ENCODE peak calls at places on chromosomes 2 and 18, in ten cellular contexts. One of them, this sample, is unnamed.

GRCh38 chr2:45154606-45155155 is 145.4 kb upstream of the SIX2 start:
- DNase-seq in DND-41: no peak
- DNase-seq in HL-60: no peak
- DNase-seq in stimulated activated CD8-positive, alpha-beta memory T cell treated with anti-CD3 and anti-CD28 coated beads, Interleukin-7, amount 100 ng/mL, for 1 hour: no peak
- DNase-seq in IMR-90: no peak
- DNase-seq in H9: no peak
- DNase-seq in EL: no peak
- DNase-seq in HAP-1: no peak
- DNase-seq in omental fat pad: no peak
- DNase-seq in mesenteric fat pad: no peak
- DNase-seq in this sample: no peak

GRCh38 chr2:216139884-216140283 is 30.7 kb downstream of the XRCC5 start:
- DNase-seq in DND-41: no peak
- DNase-seq in HL-60: peak
- DNase-seq in stimulated activated CD8-positive, alpha-beta memory T cell treated with anti-CD3 and anti-CD28 coated beads, Interleukin-7, amount 100 ng/mL, for 1 hour: no peak
- DNase-seq in IMR-90: no peak
- DNase-seq in H9: peak
- DNase-seq in EL: no peak
- DNase-seq in HAP-1: no peak
- DNase-seq in omental fat pad: no peak
- DNase-seq in mesenteric fat pad: no peak
- DNase-seq in this sample: peak

GRCh38 chr2:206721216-206721920 is 3.2 kb upstream of the DYTN start:
- DNase-seq in DND-41: no peak
- DNase-seq in HL-60: no peak
- DNase-seq in stimulated activated CD8-positive, alpha-beta memory T cell treated with anti-CD3 and anti-CD28 coated beads, Interleukin-7, amount 100 ng/mL, for 1 hour: no peak
- DNase-seq in IMR-90: no peak
- DNase-seq in H9: no peak
- DNase-seq in EL: no peak
- DNase-seq in HAP-1: no peak
- DNase-seq in omental fat pad: no peak
- DNase-seq in mesenteric fat pad: no peak
- DNase-seq in this sample: no peak

GRCh38 chr2:60633615-60634014 is 80.2 kb upstream of the BCL11A start:
- DNase-seq in DND-41: no peak
- DNase-seq in HL-60: no peak
- DNase-seq in stimulated activated CD8-positive, alpha-beta memory T cell treated with anti-CD3 and anti-CD28 coated beads, Interleukin-7, amount 100 ng/mL, for 1 hour: no peak
- DNase-seq in IMR-90: no peak
- DNase-seq in H9: no peak
- DNase-seq in EL: no peak
- DNase-seq in HAP-1: no peak
- DNase-seq in omental fat pad: no peak
- DNase-seq in mesenteric fat pad: no peak
- DNase-seq in this sample: no peak

GRCh38 chr2:129827251-129827894 is 152.1 kb upstream of the RAB6C start:
- DNase-seq in DND-41: no peak
- DNase-seq in HL-60: no peak
- DNase-seq in stimulated activated CD8-positive, alpha-beta memory T cell treated with anti-CD3 and anti-CD28 coated beads, Interleukin-7, amount 100 ng/mL, for 1 hour: no peak
- DNase-seq in IMR-90: no peak
- DNase-seq in H9: peak
- DNase-seq in EL: no peak
- DNase-seq in HAP-1: no peak
- DNase-seq in omental fat pad: no peak
- DNase-seq in mesenteric fat pad: no peak
- DNase-seq in this sample: no peak

GRCh38 chr2:163723352-163723751 is 12.5 kb downstream of the FIGN start:
- DNase-seq in DND-41: no peak
- DNase-seq in HL-60: no peak
- DNase-seq in stimulated activated CD8-positive, alpha-beta memory T cell treated with anti-CD3 and anti-CD28 coated beads, Interleukin-7, amount 100 ng/mL, for 1 hour: no peak
- DNase-seq in IMR-90: no peak
- DNase-seq in H9: no peak
- DNase-seq in EL: no peak
- DNase-seq in HAP-1: no peak
- DNase-seq in omental fat pad: no peak
- DNase-seq in mesenteric fat pad: no peak
- DNase-seq in this sample: no peak

GRCh38 chr2:99772766-99773331 is 283.0 kb upstream of the REV1 start:
- DNase-seq in DND-41: no peak
- DNase-seq in HL-60: peak
- DNase-seq in stimulated activated CD8-positive, alpha-beta memory T cell treated with anti-CD3 and anti-CD28 coated beads, Interleukin-7, amount 100 ng/mL, for 1 hour: no peak
- DNase-seq in IMR-90: no peak
- DNase-seq in H9: no peak
- DNase-seq in EL: no peak
- DNase-seq in HAP-1: no peak
- DNase-seq in omental fat pad: no peak
- DNase-seq in mesenteric fat pad: no peak
- DNase-seq in this sample: no peak

GRCh38 chr2:174699993-174700766 is 64.1 kb downstream of the CHRNA1 start:
- DNase-seq in DND-41: peak
- DNase-seq in HL-60: peak
- DNase-seq in stimulated activated CD8-positive, alpha-beta memory T cell treated with anti-CD3 and anti-CD28 coated beads, Interleukin-7, amount 100 ng/mL, for 1 hour: no peak
- DNase-seq in IMR-90: peak
- DNase-seq in H9: no peak
- DNase-seq in EL: peak
- DNase-seq in HAP-1: peak
- DNase-seq in omental fat pad: no peak
- DNase-seq in mesenteric fat pad: no peak
- DNase-seq in this sample: peak

GRCh38 chr18:34659579-34660517 is 50.2 kb upstream of the DTNA start:
- DNase-seq in DND-41: no peak
- DNase-seq in HL-60: peak
- DNase-seq in stimulated activated CD8-positive, alpha-beta memory T cell treated with anti-CD3 and anti-CD28 coated beads, Interleukin-7, amount 100 ng/mL, for 1 hour: no peak
- DNase-seq in IMR-90: peak
- DNase-seq in H9: peak
- DNase-seq in EL: peak
- DNase-seq in HAP-1: peak
- DNase-seq in omental fat pad: peak
- DNase-seq in mesenteric fat pad: no peak
- DNase-seq in this sample: peak

GRCh38 chr2:99488999-99489757 is 639 bp downstream of the REV1 start:
- DNase-seq in DND-41: peak
- DNase-seq in HL-60: peak
- DNase-seq in stimulated activated CD8-positive, alpha-beta memory T cell treated with anti-CD3 and anti-CD28 coated beads, Interleukin-7, amount 100 ng/mL, for 1 hour: peak
- DNase-seq in IMR-90: peak
- DNase-seq in H9: peak
- DNase-seq in EL: peak
- DNase-seq in HAP-1: peak
- DNase-seq in omental fat pad: peak
- DNase-seq in mesenteric fat pad: peak
- DNase-seq in this sample: no peak

GRCh38 chr2:11224887-11225286 is 69.6 kb downstream of the SLC66A3 start:
- DNase-seq in DND-41: no peak
- DNase-seq in HL-60: peak
- DNase-seq in stimulated activated CD8-positive, alpha-beta memory T cell treated with anti-CD3 and anti-CD28 coated beads, Interleukin-7, amount 100 ng/mL, for 1 hour: no peak
- DNase-seq in IMR-90: no peak
- DNase-seq in H9: no peak
- DNase-seq in EL: no peak
- DNase-seq in HAP-1: no peak
- DNase-seq in omental fat pad: no peak
- DNase-seq in mesenteric fat pad: no peak
- DNase-seq in this sample: no peak

GRCh38 chr2:20428717-20429490 is 18.0 kb upstream of the RHOB start:
- DNase-seq in DND-41: no peak
- DNase-seq in HL-60: no peak
- DNase-seq in stimulated activated CD8-positive, alpha-beta memory T cell treated with anti-CD3 and anti-CD28 coated beads, Interleukin-7, amount 100 ng/mL, for 1 hour: no peak
- DNase-seq in IMR-90: no peak
- DNase-seq in H9: no peak
- DNase-seq in EL: no peak
- DNase-seq in HAP-1: no peak
- DNase-seq in omental fat pad: no peak
- DNase-seq in mesenteric fat pad: peak
- DNase-seq in this sample: no peak

GRCh38 chr2:44267269-44268258 is 7.7 kb upstream of the SLC3A1 start:
- DNase-seq in DND-41: no peak
- DNase-seq in HL-60: no peak
- DNase-seq in stimulated activated CD8-positive, alpha-beta memory T cell treated with anti-CD3 and anti-CD28 coated beads, Interleukin-7, amount 100 ng/mL, for 1 hour: no peak
- DNase-seq in IMR-90: no peak
- DNase-seq in H9: no peak
- DNase-seq in EL: peak
- DNase-seq in HAP-1: no peak
- DNase-seq in omental fat pad: no peak
- DNase-seq in mesenteric fat pad: no peak
- DNase-seq in this sample: no peak

GRCh38 chr2:227324671-227325055 is 388 bp upstream of the MFF start:
- DNase-seq in DND-41: peak
- DNase-seq in HL-60: peak
- DNase-seq in stimulated activated CD8-positive, alpha-beta memory T cell treated with anti-CD3 and anti-CD28 coated beads, Interleukin-7, amount 100 ng/mL, for 1 hour: no peak
- DNase-seq in IMR-90: peak
- DNase-seq in H9: peak
- DNase-seq in EL: no peak
- DNase-seq in HAP-1: peak
- DNase-seq in omental fat pad: no peak
- DNase-seq in mesenteric fat pad: no peak
- DNase-seq in this sample: peak

GRCh38 chr18:7750966-7751365 is 183.8 kb downstream of the PTPRM start:
- DNase-seq in DND-41: no peak
- DNase-seq in HL-60: no peak
- DNase-seq in stimulated activated CD8-positive, alpha-beta memory T cell treated with anti-CD3 and anti-CD28 coated beads, Interleukin-7, amount 100 ng/mL, for 1 hour: no peak
- DNase-seq in IMR-90: no peak
- DNase-seq in H9: no peak
- DNase-seq in EL: no peak
- DNase-seq in HAP-1: no peak
- DNase-seq in omental fat pad: no peak
- DNase-seq in mesenteric fat pad: no peak
- DNase-seq in this sample: no peak

GRCh38 chr18:76518543-76519155 is 23.6 kb upstream of the ZNF516 start:
- DNase-seq in DND-41: no peak
- DNase-seq in HL-60: no peak
- DNase-seq in stimulated activated CD8-positive, alpha-beta memory T cell treated with anti-CD3 and anti-CD28 coated beads, Interleukin-7, amount 100 ng/mL, for 1 hour: no peak
- DNase-seq in IMR-90: peak
- DNase-seq in H9: peak
- DNase-seq in EL: peak
- DNase-seq in HAP-1: no peak
- DNase-seq in omental fat pad: no peak
- DNase-seq in mesenteric fat pad: no peak
- DNase-seq in this sample: no peak

GRCh38 chr2:120456867-120457266 is 110.9 kb downstream of the INHBB start:
- DNase-seq in DND-41: no peak
- DNase-seq in HL-60: no peak
- DNase-seq in stimulated activated CD8-positive, alpha-beta memory T cell treated with anti-CD3 and anti-CD28 coated beads, Interleukin-7, amount 100 ng/mL, for 1 hour: no peak
- DNase-seq in IMR-90: no peak
- DNase-seq in H9: peak
- DNase-seq in EL: no peak
- DNase-seq in HAP-1: no peak
- DNase-seq in omental fat pad: no peak
- DNase-seq in mesenteric fat pad: no peak
- DNase-seq in this sample: no peak

GRCh38 chr2:181371195-181371594 is 86.0 kb upstream of the ITGA4 start:
- DNase-seq in DND-41: peak
- DNase-seq in HL-60: no peak
- DNase-seq in stimulated activated CD8-positive, alpha-beta memory T cell treated with anti-CD3 and anti-CD28 coated beads, Interleukin-7, amount 100 ng/mL, for 1 hour: no peak
- DNase-seq in IMR-90: no peak
- DNase-seq in H9: no peak
- DNase-seq in EL: no peak
- DNase-seq in HAP-1: no peak
- DNase-seq in omental fat pad: no peak
- DNase-seq in mesenteric fat pad: no peak
- DNase-seq in this sample: no peak

GRCh38 chr18:14074187-14074586 is 58.0 kb downstream of the ZNF519 start:
- DNase-seq in DND-41: peak
- DNase-seq in HL-60: no peak
- DNase-seq in stimulated activated CD8-positive, alpha-beta memory T cell treated with anti-CD3 and anti-CD28 coated beads, Interleukin-7, amount 100 ng/mL, for 1 hour: no peak
- DNase-seq in IMR-90: no peak
- DNase-seq in H9: peak
- DNase-seq in EL: no peak
- DNase-seq in HAP-1: peak
- DNase-seq in omental fat pad: no peak
- DNase-seq in mesenteric fat pad: no peak
- DNase-seq in this sample: peak

GRCh38 chr2:204274991-204275390 is 270.3 kb upstream of the PARD3B start:
- DNase-seq in DND-41: no peak
- DNase-seq in HL-60: no peak
- DNase-seq in stimulated activated CD8-positive, alpha-beta memory T cell treated with anti-CD3 and anti-CD28 coated beads, Interleukin-7, amount 100 ng/mL, for 1 hour: no peak
- DNase-seq in IMR-90: no peak
- DNase-seq in H9: no peak
- DNase-seq in EL: no peak
- DNase-seq in HAP-1: no peak
- DNase-seq in omental fat pad: no peak
- DNase-seq in mesenteric fat pad: no peak
- DNase-seq in this sample: no peak

GRCh38 chr18:58394046-58394445 is 234.8 kb downstream of the ALPK2 start:
- DNase-seq in DND-41: no peak
- DNase-seq in HL-60: no peak
- DNase-seq in stimulated activated CD8-positive, alpha-beta memory T cell treated with anti-CD3 and anti-CD28 coated beads, Interleukin-7, amount 100 ng/mL, for 1 hour: no peak
- DNase-seq in IMR-90: peak
- DNase-seq in H9: peak
- DNase-seq in EL: no peak
- DNase-seq in HAP-1: no peak
- DNase-seq in omental fat pad: no peak
- DNase-seq in mesenteric fat pad: no peak
- DNase-seq in this sample: no peak

GRCh38 chr2:68653538-68653982 is 10.2 kb downstream of the PROKR1 start:
- DNase-seq in DND-41: peak
- DNase-seq in HL-60: peak
- DNase-seq in stimulated activated CD8-positive, alpha-beta memory T cell treated with anti-CD3 and anti-CD28 coated beads, Interleukin-7, amount 100 ng/mL, for 1 hour: peak
- DNase-seq in IMR-90: peak
- DNase-seq in H9: no peak
- DNase-seq in EL: peak
- DNase-seq in HAP-1: no peak
- DNase-seq in omental fat pad: no peak
- DNase-seq in mesenteric fat pad: no peak
- DNase-seq in this sample: no peak

GRCh38 chr2:218849721-218850120 is 9.9 kb upstream of the WNT6 start:
- DNase-seq in DND-41: no peak
- DNase-seq in HL-60: no peak
- DNase-seq in stimulated activated CD8-positive, alpha-beta memory T cell treated with anti-CD3 and anti-CD28 coated beads, Interleukin-7, amount 100 ng/mL, for 1 hour: no peak
- DNase-seq in IMR-90: no peak
- DNase-seq in H9: no peak
- DNase-seq in EL: peak
- DNase-seq in HAP-1: no peak
- DNase-seq in omental fat pad: no peak
- DNase-seq in mesenteric fat pad: no peak
- DNase-seq in this sample: peak

GRCh38 chr2:132627542-132627941 is 42.5 kb downstream of the LYPD1 start:
- DNase-seq in DND-41: no peak
- DNase-seq in HL-60: no peak
- DNase-seq in stimulated activated CD8-positive, alpha-beta memory T cell treated with anti-CD3 and anti-CD28 coated beads, Interleukin-7, amount 100 ng/mL, for 1 hour: no peak
- DNase-seq in IMR-90: no peak
- DNase-seq in H9: no peak
- DNase-seq in EL: peak
- DNase-seq in HAP-1: no peak
- DNase-seq in omental fat pad: no peak
- DNase-seq in mesenteric fat pad: no peak
- DNase-seq in this sample: no peak

GRCh38 chr2:164992818-164993217 is 37.5 kb upstream of the SLC38A11 start:
- DNase-seq in DND-41: peak
- DNase-seq in HL-60: peak
- DNase-seq in stimulated activated CD8-positive, alpha-beta memory T cell treated with anti-CD3 and anti-CD28 coated beads, Interleukin-7, amount 100 ng/mL, for 1 hour: peak
- DNase-seq in IMR-90: peak
- DNase-seq in H9: no peak
- DNase-seq in EL: peak
- DNase-seq in HAP-1: peak
- DNase-seq in omental fat pad: no peak
- DNase-seq in mesenteric fat pad: no peak
- DNase-seq in this sample: peak

GRCh38 chr2:27249891-27250651 is 12.8 kb downstream of the SLC30A3 start:
- DNase-seq in DND-41: no peak
- DNase-seq in HL-60: peak
- DNase-seq in stimulated activated CD8-positive, alpha-beta memory T cell treated with anti-CD3 and anti-CD28 coated beads, Interleukin-7, amount 100 ng/mL, for 1 hour: no peak
- DNase-seq in IMR-90: peak
- DNase-seq in H9: peak
- DNase-seq in EL: peak
- DNase-seq in HAP-1: peak
- DNase-seq in omental fat pad: no peak
- DNase-seq in mesenteric fat pad: no peak
- DNase-seq in this sample: peak

GRCh38 chr2:41955641-41956040 is 92.2 kb upstream of the PKDCC start:
- DNase-seq in DND-41: no peak
- DNase-seq in HL-60: no peak
- DNase-seq in stimulated activated CD8-positive, alpha-beta memory T cell treated with anti-CD3 and anti-CD28 coated beads, Interleukin-7, amount 100 ng/mL, for 1 hour: no peak
- DNase-seq in IMR-90: no peak
- DNase-seq in H9: no peak
- DNase-seq in EL: no peak
- DNase-seq in HAP-1: no peak
- DNase-seq in omental fat pad: no peak
- DNase-seq in mesenteric fat pad: no peak
- DNase-seq in this sample: no peak

GRCh38 chr18:36534154-36534688 is 236.7 kb downstream of the FHOD3 start:
- DNase-seq in DND-41: peak
- DNase-seq in HL-60: peak
- DNase-seq in stimulated activated CD8-positive, alpha-beta memory T cell treated with anti-CD3 and anti-CD28 coated beads, Interleukin-7, amount 100 ng/mL, for 1 hour: no peak
- DNase-seq in IMR-90: no peak
- DNase-seq in H9: peak
- DNase-seq in EL: no peak
- DNase-seq in HAP-1: no peak
- DNase-seq in omental fat pad: no peak
- DNase-seq in mesenteric fat pad: no peak
- DNase-seq in this sample: no peak

This sample was measured in HCT116.